ENCODE peak calls at places on chromosomes 7 and 10, in nine cellular contexts. I is CD4-positive, alpha-beta T cell; K is activated naive CD8-positive, alpha-beta T cell treated with anti-CD3 and anti-CD28 coated beads for 36 hours; B is activated effector memory CD4-positive, alpha-beta T cell treated with Interleukin-2 at 50 U/mL for 16 hours; Z is activated T-cell treated with anti-CD3 and anti-CD28 coated beads for 1 hour; D is fibroblast of pulmonary artery; C is H7; W is NCI-H1417; F is activated CD8-positive, alpha-beta T cell treated with anti-CD3 and anti-CD28 coated beads for 36 hours. S is an unnamed sample.

GRCh38 chr7:111011500-111011899 is 79.4 kb upstream of the LRRN3 start:
- DNase-seq in I (no peak), K (no peak), B (no peak), Z (no peak), D (no peak), C (no peak), W (no peak), F (peak; percentile 48), S (no peak)

GRCh38 chr10:124533266-124533665 is 71.6 kb downstream of the LHPP start:
- DNase-seq in I (no peak), K (no peak), B (no peak), Z (no peak), D (no peak), C (no peak), W (no peak), F (no peak), S (no peak)

GRCh38 chr7:18320971-18321567 is 174.5 kb upstream of the HDAC9 start:
- DNase-seq in I (no peak), K (no peak), B (no peak), Z (no peak), D (peak; percentile 74), C (peak; percentile 8), W (peak; percentile 71), F (no peak), S (no peak)

GRCh38 chr10:114684822-114685209 is 26.7 kb upstream of the ABLIM1 start:
- DNase-seq in I (no peak), K (no peak), B (no peak), Z (no peak), D (peak; percentile 75), C (no peak), W (no peak), F (no peak), S (no peak)

GRCh38 chr7:141558544-141559183 is 7.5 kb downstream of the AGK start:
- DNase-seq in I (no peak), K (peak; percentile 18), B (no peak), Z (no peak), D (peak; percentile 29), C (no peak), W (peak; percentile 94), F (peak; percentile 32), S (no peak)

GRCh38 chr7:158655931-158656441 is 48.6 kb downstream of the NCAPG2 start:
- DNase-seq in I (no peak), K (peak; percentile 57), B (no peak), Z (no peak), D (no peak), C (no peak), W (no peak), F (peak; percentile 84), S (no peak)

GRCh38 chr10:113446739-113447138 is 106.1 kb upstream of the HABP2 start:
- DNase-seq in I (no peak), K (no peak), B (no peak), Z (no peak), D (no peak), C (no peak), W (no peak), F (no peak), S (no peak)

GRCh38 chr10:121525276-121526039 is 72.8 kb downstream of the FGFR2 start:
- DNase-seq in I (no peak), K (no peak), B (no peak), Z (no peak), D (no peak), C (no peak), W (no peak), F (no peak), S (no peak)

GRCh38 chr7:130063036-130063435 is 7.3 kb upstream of the KLHDC10 start:
- DNase-seq in I (peak; percentile 53), K (peak; percentile 68), B (peak; percentile 46), Z (peak; percentile 62), D (peak; percentile 59), C (peak; percentile 53), W (peak; percentile 76), F (peak; percentile 89), S (no peak)

GRCh38 chr10:48577158-48577557 is 27.7 kb downstream of the ARHGAP22 start:
- DNase-seq in I (no peak), K (no peak), B (no peak), Z (no peak), D (no peak), C (no peak), W (no peak), F (no peak), S (no peak)

GRCh38 chr10:11869211-11869610 is 46.1 kb downstream of the PROSER2 start:
- DNase-seq in I (no peak), K (no peak), B (no peak), Z (no peak), D (no peak), C (no peak), W (no peak), F (no peak), S (no peak)

GRCh38 chr7:90404777-90405176 is 1.5 kb downstream of the CLDN12 start:
- DNase-seq in I (no peak), K (no peak), B (no peak), Z (no peak), D (no peak), C (no peak), W (no peak), F (no peak), S (no peak)

GRCh38 chr10:21533577-21534475 is at the start of gene MLLT10:
- DNase-seq in I (peak; percentile 91), K (peak; percentile 97), B (peak; percentile 90), Z (peak; percentile 86), D (peak; percentile 98), C (peak; percentile 98), W (peak; percentile 95), F (peak; percentile 93), S (peak; percentile 85)

GRCh38 chr7:106568680-106569499 is 92.1 kb downstream of the CCDC71L start:
- DNase-seq in I (no peak), K (peak; percentile 6), B (no peak), Z (no peak), D (peak; percentile 84), C (no peak), W (peak; percentile 89), F (peak; percentile 18), S (no peak)

GRCh38 chr7:102996957-102997356 is 77.6 kb downstream of the FBXL13 start:
- DNase-seq in I (no peak), K (no peak), B (no peak), Z (no peak), D (no peak), C (no peak), W (no peak), F (no peak), S (no peak)

GRCh38 chr7:122651451-122651850 is 47.5 kb downstream of the RNF133 start:
- DNase-seq in I (no peak), K (no peak), B (no peak), Z (no peak), D (peak; percentile 5), C (no peak), W (no peak), F (no peak), S (no peak)

GRCh38 chr10:110858297-110858934 is 13.3 kb upstream of the PDCD4 start:
- DNase-seq in I (no peak), K (no peak), B (no peak), Z (no peak), D (no peak), C (no peak), W (no peak), F (no peak), S (no peak)

GRCh38 chr7:82284936-82285519 is 158.5 kb downstream of the CACNA2D1 start:
- DNase-seq in I (no peak), K (no peak), B (no peak), Z (no peak), D (no peak), C (peak; percentile 4), W (no peak), F (no peak), S (no peak)

GRCh38 chr7:42792841-42793240 is 119.0 kb downstream of the C7orf25 start:
- DNase-seq in I (no peak), K (no peak), B (no peak), Z (no peak), D (no peak), C (no peak), W (no peak), F (no peak), S (no peak)

GRCh38 chr7:57417736-57418135 is 32.2 kb upstream of the ZNF716 start:
- DNase-seq in I (no peak), K (no peak), B (no peak), Z (no peak), D (no peak), C (no peak), W (no peak), F (no peak), S (no peak)

GRCh38 chr10:50624866-50625491 is 1.2 kb upstream of the SGMS1 start:
- DNase-seq in I (peak; percentile 37), K (peak; percentile 71), B (peak; percentile 53), Z (peak; percentile 39), D (peak; percentile 64), C (peak; percentile 92), W (peak; percentile 94), F (peak; percentile 77), S (peak; percentile 77)

GRCh38 chr10:72834183-72834825 is 59.2 kb upstream of the OIT3 start:
- DNase-seq in I (peak; percentile 8), K (peak; percentile 9), B (no peak), Z (peak; percentile 1), D (peak; percentile 89), C (peak; percentile 32), W (peak; percentile 72), F (peak; percentile 50), S (peak; percentile 22)

GRCh38 chr10:88136712-88137111 is 273.3 kb downstream of the PTEN start:
- DNase-seq in I (no peak), K (no peak), B (no peak), Z (no peak), D (no peak), C (no peak), W (no peak), F (no peak), S (no peak)

GRCh38 chr10:84138478-84139125 is 707 bp upstream of the GHITM start:
- DNase-seq in I (peak; percentile 12), K (peak; percentile 64), B (peak; percentile 31), Z (peak; percentile 14), D (no peak), C (peak; percentile 7), W (no peak), F (peak; percentile 65), S (no peak)

GRCh38 chr7:69928609-69929008 is 330.3 kb downstream of the AUTS2 start:
- DNase-seq in I (no peak), K (no peak), B (no peak), Z (no peak), D (no peak), C (no peak), W (no peak), F (no peak), S (no peak)

GRCh38 chr7:129161524-129161923 is 17.0 kb downstream of the TSPAN33 start:
- DNase-seq in I (no peak), K (no peak), B (no peak), Z (no peak), D (no peak), C (no peak), W (peak; percentile 26), F (no peak), S (no peak)

GRCh38 chr7:90758933-90759562 is 162.9 kb downstream of the CDK14 start:
- DNase-seq in I (no peak), K (no peak), B (no peak), Z (no peak), D (no peak), C (no peak), W (no peak), F (no peak), S (no peak)

S was measured in frontal cortex.